ENCODE peak calls at places on chromosomes 7 and 10, in eight cellular contexts. One of them, this sample, is unnamed.

GRCh38 chr7:151173386-151174245 is 6.1 kb upstream of the GBX1 start:
- DNase-seq in spleen: no peak
- DNase-seq in psoas muscle: no peak
- DNase-seq in CD4-positive, alpha-beta T cell: no peak
- DNase-seq in H9: no peak
- DNase-seq in adrenal gland: no peak
- DNase-seq in heart left ventricle: no peak
- DNase-seq in fibroblast of villous mesenchyme: no peak
- DNase-seq in this sample: no peak

GRCh38 chr10:86868353-86868752 is 89.1 kb downstream of the MMRN2 start:
- DNase-seq in spleen: no peak
- DNase-seq in psoas muscle: no peak
- DNase-seq in CD4-positive, alpha-beta T cell: no peak
- DNase-seq in H9: peak
- DNase-seq in adrenal gland: no peak
- DNase-seq in heart left ventricle: peak
- DNase-seq in fibroblast of villous mesenchyme: peak
- DNase-seq in this sample: peak

GRCh38 chr7:83486957-83487356 is 162.0 kb downstream of the SEMA3E start:
- DNase-seq in spleen: no peak
- DNase-seq in psoas muscle: no peak
- DNase-seq in CD4-positive, alpha-beta T cell: no peak
- DNase-seq in H9: no peak
- DNase-seq in adrenal gland: no peak
- DNase-seq in heart left ventricle: no peak
- DNase-seq in fibroblast of villous mesenchyme: no peak
- DNase-seq in this sample: no peak

GRCh38 chr7:18357691-18358090 is 137.9 kb upstream of the HDAC9 start:
- DNase-seq in spleen: no peak
- DNase-seq in psoas muscle: no peak
- DNase-seq in CD4-positive, alpha-beta T cell: no peak
- DNase-seq in H9: no peak
- DNase-seq in adrenal gland: no peak
- DNase-seq in heart left ventricle: no peak
- DNase-seq in fibroblast of villous mesenchyme: no peak
- DNase-seq in this sample: no peak

GRCh38 chr7:46554688-46555422 is 633.8 kb upstream of the IGFBP3 start:
- DNase-seq in spleen: no peak
- DNase-seq in psoas muscle: no peak
- DNase-seq in CD4-positive, alpha-beta T cell: no peak
- DNase-seq in H9: no peak
- DNase-seq in adrenal gland: no peak
- DNase-seq in heart left ventricle: no peak
- DNase-seq in fibroblast of villous mesenchyme: no peak
- DNase-seq in this sample: no peak

GRCh38 chr7:138125598-138126111 is 49.4 kb downstream of the AKR1D1 start:
- DNase-seq in spleen: no peak
- DNase-seq in psoas muscle: no peak
- DNase-seq in CD4-positive, alpha-beta T cell: no peak
- DNase-seq in H9: no peak
- DNase-seq in adrenal gland: no peak
- DNase-seq in heart left ventricle: no peak
- DNase-seq in fibroblast of villous mesenchyme: peak
- DNase-seq in this sample: no peak

GRCh38 chr10:12504176-12504575 is 154.8 kb downstream of the CAMK1D start:
- DNase-seq in spleen: peak
- DNase-seq in psoas muscle: no peak
- DNase-seq in CD4-positive, alpha-beta T cell: no peak
- DNase-seq in H9: no peak
- DNase-seq in adrenal gland: no peak
- DNase-seq in heart left ventricle: no peak
- DNase-seq in fibroblast of villous mesenchyme: no peak
- DNase-seq in this sample: no peak

GRCh38 chr7:148717266-148717793 is 18.6 kb downstream of the CUL1 start:
- DNase-seq in spleen: no peak
- DNase-seq in psoas muscle: no peak
- DNase-seq in CD4-positive, alpha-beta T cell: no peak
- DNase-seq in H9: no peak
- DNase-seq in adrenal gland: no peak
- DNase-seq in heart left ventricle: no peak
- DNase-seq in fibroblast of villous mesenchyme: no peak
- DNase-seq in this sample: no peak

GRCh38 chr7:130131964-130132875 is 61.9 kb downstream of the KLHDC10 start:
- DNase-seq in spleen: no peak
- DNase-seq in psoas muscle: no peak
- DNase-seq in CD4-positive, alpha-beta T cell: no peak
- DNase-seq in H9: no peak
- DNase-seq in adrenal gland: no peak
- DNase-seq in heart left ventricle: no peak
- DNase-seq in fibroblast of villous mesenchyme: no peak
- DNase-seq in this sample: no peak

GRCh38 chr10:33116293-33116697 is 158.3 kb upstream of the ITGB1 start:
- DNase-seq in spleen: no peak
- DNase-seq in psoas muscle: no peak
- DNase-seq in CD4-positive, alpha-beta T cell: no peak
- DNase-seq in H9: peak
- DNase-seq in adrenal gland: no peak
- DNase-seq in heart left ventricle: peak
- DNase-seq in fibroblast of villous mesenchyme: peak
- DNase-seq in this sample: no peak

GRCh38 chr7:91287685-91288084 is 23.5 kb downstream of the FZD1 start:
- DNase-seq in spleen: no peak
- DNase-seq in psoas muscle: no peak
- DNase-seq in CD4-positive, alpha-beta T cell: no peak
- DNase-seq in H9: no peak
- DNase-seq in adrenal gland: no peak
- DNase-seq in heart left ventricle: no peak
- DNase-seq in fibroblast of villous mesenchyme: no peak
- DNase-seq in this sample: no peak
- TF ChIP-seq CTCF in spleen: no peak
- TF ChIP-seq CTCF in psoas muscle: no peak
- TF ChIP-seq CTCF in CD4-positive, alpha-beta T cell: no peak
- TF ChIP-seq CTCF in H9: no peak
- TF ChIP-seq CTCF in adrenal gland: no peak
- TF ChIP-seq CTCF in heart left ventricle: no peak
- TF ChIP-seq CTCF in fibroblast of villous mesenchyme: no peak
- TF ChIP-seq CTCF in this sample: no peak

GRCh38 chr7:37901236-37901827 is 15.3 kb downstream of the SFRP4 start:
- DNase-seq in spleen: no peak
- DNase-seq in psoas muscle: no peak
- DNase-seq in CD4-positive, alpha-beta T cell: no peak
- DNase-seq in H9: no peak
- DNase-seq in adrenal gland: no peak
- DNase-seq in heart left ventricle: no peak
- DNase-seq in fibroblast of villous mesenchyme: peak
- DNase-seq in this sample: no peak
- TF ChIP-seq CTCF in spleen: peak
- TF ChIP-seq CTCF in psoas muscle: peak
- TF ChIP-seq CTCF in CD4-positive, alpha-beta T cell: no peak
- TF ChIP-seq CTCF in H9: peak
- TF ChIP-seq CTCF in adrenal gland: peak
- TF ChIP-seq CTCF in heart left ventricle: peak
- TF ChIP-seq CTCF in fibroblast of villous mesenchyme: peak
- TF ChIP-seq CTCF in this sample: peak

GRCh38 chr7:25968205-25968993 is 183.6 kb upstream of the NFE2L3 start:
- DNase-seq in spleen: peak
- DNase-seq in psoas muscle: no peak
- DNase-seq in CD4-positive, alpha-beta T cell: no peak
- DNase-seq in H9: no peak
- DNase-seq in adrenal gland: no peak
- DNase-seq in heart left ventricle: no peak
- DNase-seq in fibroblast of villous mesenchyme: no peak
- DNase-seq in this sample: no peak
- TF ChIP-seq CTCF in spleen: no peak
- TF ChIP-seq CTCF in psoas muscle: no peak
- TF ChIP-seq CTCF in CD4-positive, alpha-beta T cell: no peak
- TF ChIP-seq CTCF in H9: no peak
- TF ChIP-seq CTCF in adrenal gland: no peak
- TF ChIP-seq CTCF in heart left ventricle: no peak
- TF ChIP-seq CTCF in fibroblast of villous mesenchyme: no peak
- TF ChIP-seq CTCF in this sample: no peak

GRCh38 chr10:19488592-19489280 is 327.5 kb upstream of the PLXDC2 start:
- DNase-seq in spleen: peak
- DNase-seq in psoas muscle: peak
- DNase-seq in CD4-positive, alpha-beta T cell: no peak
- DNase-seq in H9: peak
- DNase-seq in adrenal gland: peak
- DNase-seq in heart left ventricle: peak
- DNase-seq in fibroblast of villous mesenchyme: peak
- DNase-seq in this sample: peak
- TF ChIP-seq CTCF in spleen: no peak
- TF ChIP-seq CTCF in psoas muscle: no peak
- TF ChIP-seq CTCF in CD4-positive, alpha-beta T cell: no peak
- TF ChIP-seq CTCF in H9: peak
- TF ChIP-seq CTCF in adrenal gland: peak
- TF ChIP-seq CTCF in heart left ventricle: no peak
- TF ChIP-seq CTCF in fibroblast of villous mesenchyme: peak
- TF ChIP-seq CTCF in this sample: peak

This sample was measured in type B pancreatic cell.